ENCODE peak calls at places on chromosomes 12 and 14, in six cellular contexts. One of them, this sample, is unnamed.

GRCh38 chr12:46963977-46964376 is 115.4 kb upstream of the PCED1B start:
- DNase-seq in cardiac muscle cell: peak
- DNase-seq in breast epithelium: no peak
- DNase-seq in HL-60: no peak
- DNase-seq in AG04450: no peak
- DNase-seq in epithelial cell of esophagus: peak
- DNase-seq in this sample: no peak

GRCh38 chr14:22691171-22691570 is 47.0 kb upstream of the OR6J1 start:
- DNase-seq in cardiac muscle cell: no peak
- DNase-seq in breast epithelium: no peak
- DNase-seq in HL-60: no peak
- DNase-seq in AG04450: peak
- DNase-seq in epithelial cell of esophagus: no peak
- DNase-seq in this sample: no peak

GRCh38 chr12:104465379-104465778 is 8.6 kb downstream of the CHST11 start:
- DNase-seq in cardiac muscle cell: no peak
- DNase-seq in breast epithelium: no peak
- DNase-seq in HL-60: no peak
- DNase-seq in AG04450: no peak
- DNase-seq in epithelial cell of esophagus: no peak
- DNase-seq in this sample: no peak

GRCh38 chr12:32895688-32896437 is 714 bp downstream of the PKP2 start:
- DNase-seq in cardiac muscle cell: no peak
- DNase-seq in breast epithelium: no peak
- DNase-seq in HL-60: no peak
- DNase-seq in AG04450: no peak
- DNase-seq in epithelial cell of esophagus: peak
- DNase-seq in this sample: no peak

GRCh38 chr12:100703868-100704267 is 90.7 kb upstream of the ANO4 start:
- DNase-seq in cardiac muscle cell: no peak
- DNase-seq in breast epithelium: no peak
- DNase-seq in HL-60: no peak
- DNase-seq in AG04450: no peak
- DNase-seq in epithelial cell of esophagus: no peak
- DNase-seq in this sample: no peak

GRCh38 chr12:75641031-75641780 is 129.8 kb upstream of the KRR1 start:
- DNase-seq in cardiac muscle cell: no peak
- DNase-seq in breast epithelium: no peak
- DNase-seq in HL-60: peak
- DNase-seq in AG04450: peak
- DNase-seq in epithelial cell of esophagus: peak
- DNase-seq in this sample: peak

GRCh38 chr12:132309162-132310086 is 20.0 kb downstream of the GALNT9 start:
- DNase-seq in cardiac muscle cell: no peak
- DNase-seq in breast epithelium: no peak
- DNase-seq in HL-60: no peak
- DNase-seq in AG04450: no peak
- DNase-seq in epithelial cell of esophagus: no peak
- DNase-seq in this sample: no peak

GRCh38 chr14:103382375-103382774 is 2.8 kb upstream of the MARK3 start:
- DNase-seq in cardiac muscle cell: no peak
- DNase-seq in breast epithelium: no peak
- DNase-seq in HL-60: peak
- DNase-seq in AG04450: no peak
- DNase-seq in epithelial cell of esophagus: peak
- DNase-seq in this sample: no peak

GRCh38 chr12:77062846-77063461 is 2.4 kb downstream of the E2F7 start:
- DNase-seq in cardiac muscle cell: no peak
- DNase-seq in breast epithelium: no peak
- DNase-seq in HL-60: no peak
- DNase-seq in AG04450: peak
- DNase-seq in epithelial cell of esophagus: peak
- DNase-seq in this sample: peak

GRCh38 chr12:124747426-124748161 is 116.1 kb downstream of the SCARB1 start:
- DNase-seq in cardiac muscle cell: no peak
- DNase-seq in breast epithelium: no peak
- DNase-seq in HL-60: no peak
- DNase-seq in AG04450: no peak
- DNase-seq in epithelial cell of esophagus: peak
- DNase-seq in this sample: no peak

GRCh38 chr12:26979733-26980132 is 34.5 kb downstream of the TM7SF3 start:
- DNase-seq in cardiac muscle cell: no peak
- DNase-seq in breast epithelium: no peak
- DNase-seq in HL-60: no peak
- DNase-seq in AG04450: no peak
- DNase-seq in epithelial cell of esophagus: no peak
- DNase-seq in this sample: no peak

GRCh38 chr12:20050166-20050565 is 318.2 kb upstream of the PDE3A start:
- DNase-seq in cardiac muscle cell: no peak
- DNase-seq in breast epithelium: no peak
- DNase-seq in HL-60: no peak
- DNase-seq in AG04450: no peak
- DNase-seq in epithelial cell of esophagus: no peak
- DNase-seq in this sample: no peak

GRCh38 chr12:27539191-27539631 is 15.2 kb downstream of the PPFIBP1 start:
- DNase-seq in cardiac muscle cell: no peak
- DNase-seq in breast epithelium: no peak
- DNase-seq in HL-60: no peak
- DNase-seq in AG04450: no peak
- DNase-seq in epithelial cell of esophagus: peak
- DNase-seq in this sample: no peak

GRCh38 chr12:42819801-42820200 is 230.3 kb upstream of the PRICKLE1 start:
- DNase-seq in cardiac muscle cell: no peak
- DNase-seq in breast epithelium: no peak
- DNase-seq in HL-60: no peak
- DNase-seq in AG04450: no peak
- DNase-seq in epithelial cell of esophagus: no peak
- DNase-seq in this sample: no peak

GRCh38 chr14:59576332-59577294 is at the start of gene CCDC175:
- DNase-seq in cardiac muscle cell: peak
- DNase-seq in breast epithelium: no peak
- DNase-seq in HL-60: peak
- DNase-seq in AG04450: peak
- DNase-seq in epithelial cell of esophagus: peak
- DNase-seq in this sample: peak

GRCh38 chr14:102819790-102820330 is 42.6 kb downstream of the TRAF3 start:
- DNase-seq in cardiac muscle cell: no peak
- DNase-seq in breast epithelium: no peak
- DNase-seq in HL-60: no peak
- DNase-seq in AG04450: no peak
- DNase-seq in epithelial cell of esophagus: peak
- DNase-seq in this sample: no peak

GRCh38 chr12:124363376-124363965 is 68.6 kb downstream of the RFLNA start:
- DNase-seq in cardiac muscle cell: no peak
- DNase-seq in breast epithelium: no peak
- DNase-seq in HL-60: no peak
- DNase-seq in AG04450: no peak
- DNase-seq in epithelial cell of esophagus: no peak
- DNase-seq in this sample: no peak

GRCh38 chr14:94882401-94882800 is 112.5 kb upstream of the GSC start:
- DNase-seq in cardiac muscle cell: no peak
- DNase-seq in breast epithelium: no peak
- DNase-seq in HL-60: no peak
- DNase-seq in AG04450: no peak
- DNase-seq in epithelial cell of esophagus: no peak
- DNase-seq in this sample: no peak

GRCh38 chr14:101709533-101709881 is 52.0 kb upstream of the PPP2R5C start:
- DNase-seq in cardiac muscle cell: no peak
- DNase-seq in breast epithelium: no peak
- DNase-seq in HL-60: no peak
- DNase-seq in AG04450: no peak
- DNase-seq in epithelial cell of esophagus: no peak
- DNase-seq in this sample: no peak

GRCh38 chr12:47377414-47378221 is 297.9 kb upstream of the AMIGO2 start:
- DNase-seq in cardiac muscle cell: peak
- DNase-seq in breast epithelium: peak
- DNase-seq in HL-60: no peak
- DNase-seq in AG04450: peak
- DNase-seq in epithelial cell of esophagus: peak
- DNase-seq in this sample: no peak

GRCh38 chr12:98352218-98352811 is 163.1 kb upstream of the TMPO start:
- DNase-seq in cardiac muscle cell: no peak
- DNase-seq in breast epithelium: no peak
- DNase-seq in HL-60: no peak
- DNase-seq in AG04450: peak
- DNase-seq in epithelial cell of esophagus: peak
- DNase-seq in this sample: no peak

GRCh38 chr12:16112626-16113560 is 164.6 kb downstream of the SLC15A5 start:
- DNase-seq in cardiac muscle cell: peak
- DNase-seq in breast epithelium: no peak
- DNase-seq in HL-60: no peak
- DNase-seq in AG04450: no peak
- DNase-seq in epithelial cell of esophagus: no peak
- DNase-seq in this sample: no peak

GRCh38 chr12:90611048-90611447 is 343.9 kb downstream of the CCER1 start:
- DNase-seq in cardiac muscle cell: no peak
- DNase-seq in breast epithelium: no peak
- DNase-seq in HL-60: no peak
- DNase-seq in AG04450: no peak
- DNase-seq in epithelial cell of esophagus: no peak
- DNase-seq in this sample: no peak

GRCh38 chr14:93794756-93795155 is 6.5 kb upstream of the PRIMA1 start:
- DNase-seq in cardiac muscle cell: no peak
- DNase-seq in breast epithelium: no peak
- DNase-seq in HL-60: no peak
- DNase-seq in AG04450: no peak
- DNase-seq in epithelial cell of esophagus: no peak
- DNase-seq in this sample: no peak

GRCh38 chr12:104526320-104526719 is 69.6 kb downstream of the CHST11 start:
- DNase-seq in cardiac muscle cell: peak
- DNase-seq in breast epithelium: no peak
- DNase-seq in HL-60: no peak
- DNase-seq in AG04450: no peak
- DNase-seq in epithelial cell of esophagus: no peak
- DNase-seq in this sample: no peak

GRCh38 chr12:11716794-11717532 is 67.5 kb downstream of the ETV6 start:
- DNase-seq in cardiac muscle cell: no peak
- DNase-seq in breast epithelium: no peak
- DNase-seq in HL-60: no peak
- DNase-seq in AG04450: no peak
- DNase-seq in epithelial cell of esophagus: peak
- DNase-seq in this sample: no peak

GRCh38 chr12:63904653-63905052 is 60.2 kb downstream of the SRGAP1 start:
- DNase-seq in cardiac muscle cell: no peak
- DNase-seq in breast epithelium: no peak
- DNase-seq in HL-60: no peak
- DNase-seq in AG04450: no peak
- DNase-seq in epithelial cell of esophagus: no peak
- DNase-seq in this sample: no peak

GRCh38 chr12:57006809-57007475 is 596 bp upstream of the ZBTB39 start:
- DNase-seq in cardiac muscle cell: no peak
- DNase-seq in breast epithelium: no peak
- DNase-seq in HL-60: no peak
- DNase-seq in AG04450: no peak
- DNase-seq in epithelial cell of esophagus: no peak
- DNase-seq in this sample: no peak

GRCh38 chr12:57010627-57011224 is 4.4 kb upstream of the ZBTB39 start:
- DNase-seq in cardiac muscle cell: no peak
- DNase-seq in breast epithelium: no peak
- DNase-seq in HL-60: no peak
- DNase-seq in AG04450: no peak
- DNase-seq in epithelial cell of esophagus: no peak
- DNase-seq in this sample: no peak

GRCh38 chr12:57005980-57006808 is at the start of gene ZBTB39:
- DNase-seq in cardiac muscle cell: peak
- DNase-seq in breast epithelium: no peak
- DNase-seq in HL-60: peak
- DNase-seq in AG04450: no peak
- DNase-seq in epithelial cell of esophagus: peak
- DNase-seq in this sample: peak

GRCh38 chr12:57009949-57010626 is 3.7 kb upstream of the ZBTB39 start:
- DNase-seq in cardiac muscle cell: no peak
- DNase-seq in breast epithelium: no peak
- DNase-seq in HL-60: no peak
- DNase-seq in AG04450: no peak
- DNase-seq in epithelial cell of esophagus: no peak
- DNase-seq in this sample: no peak

GRCh38 chr12:57008113-57008687 is 1.9 kb upstream of the ZBTB39 start:
- DNase-seq in cardiac muscle cell: peak
- DNase-seq in breast epithelium: no peak
- DNase-seq in HL-60: peak
- DNase-seq in AG04450: peak
- DNase-seq in epithelial cell of esophagus: peak
- DNase-seq in this sample: peak
- TF ChIP-seq CTCF in cardiac muscle cell: peak
- TF ChIP-seq CTCF in breast epithelium: no peak
- TF ChIP-seq CTCF in HL-60: peak
- TF ChIP-seq CTCF in AG04450: peak
- TF ChIP-seq CTCF in epithelial cell of esophagus: peak
- TF ChIP-seq CTCF in this sample: peak

GRCh38 chr14:70257526-70257925 is 68.8 kb upstream of the SLC8A3 start:
- DNase-seq in cardiac muscle cell: no peak
- DNase-seq in breast epithelium: no peak
- DNase-seq in HL-60: peak
- DNase-seq in AG04450: no peak
- DNase-seq in epithelial cell of esophagus: peak
- DNase-seq in this sample: peak
- TF ChIP-seq CTCF in cardiac muscle cell: peak
- TF ChIP-seq CTCF in breast epithelium: no peak
- TF ChIP-seq CTCF in HL-60: no peak
- TF ChIP-seq CTCF in AG04450: no peak
- TF ChIP-seq CTCF in epithelial cell of esophagus: peak
- TF ChIP-seq CTCF in this sample: no peak

GRCh38 chr14:24576766-24577165 is 716 bp upstream of the CTSG start:
- DNase-seq in cardiac muscle cell: no peak
- DNase-seq in breast epithelium: no peak
- DNase-seq in HL-60: peak
- DNase-seq in AG04450: no peak
- DNase-seq in epithelial cell of esophagus: no peak
- DNase-seq in this sample: no peak
- TF ChIP-seq CTCF in cardiac muscle cell: no peak
- TF ChIP-seq CTCF in breast epithelium: no peak
- TF ChIP-seq CTCF in HL-60: no peak
- TF ChIP-seq CTCF in AG04450: no peak
- TF ChIP-seq CTCF in epithelial cell of esophagus: no peak
- TF ChIP-seq CTCF in this sample: no peak

GRCh38 chr12:113131556-113131955 is 4.0 kb downstream of the RASAL1 start:
- DNase-seq in cardiac muscle cell: no peak
- DNase-seq in breast epithelium: no peak
- DNase-seq in HL-60: no peak
- DNase-seq in AG04450: no peak
- DNase-seq in epithelial cell of esophagus: no peak
- DNase-seq in this sample: no peak

GRCh38 chr12:113128802-113129663 is 6.5 kb downstream of the RASAL1 start:
- DNase-seq in cardiac muscle cell: no peak
- DNase-seq in breast epithelium: no peak
- DNase-seq in HL-60: no peak
- DNase-seq in AG04450: no peak
- DNase-seq in epithelial cell of esophagus: no peak
- DNase-seq in this sample: no peak

GRCh38 chr12:113129664-113130456 is 5.7 kb downstream of the RASAL1 start:
- DNase-seq in cardiac muscle cell: no peak
- DNase-seq in breast epithelium: no peak
- DNase-seq in HL-60: no peak
- DNase-seq in AG04450: no peak
- DNase-seq in epithelial cell of esophagus: no peak
- DNase-seq in this sample: no peak

GRCh38 chr12:113133036-113133435 is 2.5 kb downstream of the RASAL1 start:
- DNase-seq in cardiac muscle cell: no peak
- DNase-seq in breast epithelium: no peak
- DNase-seq in HL-60: no peak
- DNase-seq in AG04450: no peak
- DNase-seq in epithelial cell of esophagus: no peak
- DNase-seq in this sample: no peak

GRCh38 chr12:113130457-113131135 is 5.0 kb downstream of the RASAL1 start:
- DNase-seq in cardiac muscle cell: no peak
- DNase-seq in breast epithelium: no peak
- DNase-seq in HL-60: no peak
- DNase-seq in AG04450: no peak
- DNase-seq in epithelial cell of esophagus: peak
- DNase-seq in this sample: no peak
- TF ChIP-seq CTCF in cardiac muscle cell: peak
- TF ChIP-seq CTCF in breast epithelium: no peak
- TF ChIP-seq CTCF in HL-60: no peak
- TF ChIP-seq CTCF in AG04450: peak
- TF ChIP-seq CTCF in epithelial cell of esophagus: no peak
- TF ChIP-seq CTCF in this sample: peak

This sample was measured in GM10248.